ENCODE peak calls at places on chromosomes 2 and 18, in seven cellular contexts. W is GM23338, D is mammary epithelial cell, M is GM23248, A is fibroblast of lung, T is K562, Y is OCI-LY7. B is an unnamed sample. For H3K4me1, the result is how much of the 10 kb centered on the place peaks cover.

GRCh38 chr18:32881009-32881408 is 108.2 kb upstream of the KLHL14 start:
- DNase-seq in M (no peak), D (no peak), A (no peak), W (no peak), T (no peak), Y (peak), B (no peak)

GRCh38 chr2:143706297-143706696 is 577.1 kb downstream of the ARHGAP15 start:
- DNase-seq in M (no peak), W (no peak), A (peak), D (no peak), T (no peak), Y (no peak), B (no peak)

GRCh38 chr2:191155608-191156071 is 4.8 kb upstream of the STAT4 start:
- DNase-seq in Y (peak), W (no peak), M (peak), T (peak), A (peak), D (peak), B (no peak)

GRCh38 chr2:84807063-84807485 is 73.8 kb downstream of the TRABD2A start:
- DNase-seq in A (peak), D (peak), T (peak), W (no peak), Y (no peak), M (peak), B (no peak)

GRCh38 chr2:120599656-120600055 is 136.0 kb upstream of the GLI2 start:
- DNase-seq in D (no peak), T (no peak), W (no peak), A (no peak), Y (no peak), M (no peak), B (no peak)

GRCh38 chr2:62042944-62043343 is 137.5 kb downstream of the COMMD1 start:
- DNase-seq in D (peak), Y (no peak), T (no peak), A (no peak), W (no peak), M (peak), B (peak)

GRCh38 chr2:151575338-151575737 is 158.9 kb downstream of the NEB start:
- DNase-seq in D (peak), T (no peak), Y (no peak), W (peak), M (peak), A (no peak), B (no peak)

GRCh38 chr18:2104620-2105462 is 466.5 kb downstream of the METTL4 start:
- DNase-seq in W (peak), Y (peak), A (peak), D (peak), M (peak), T (peak), B (no peak)

GRCh38 chr2:232744963-232745362 is 31.4 kb downstream of the KCNJ13 start:
- DNase-seq in W (no peak), T (no peak), Y (no peak), M (no peak), D (no peak), A (no peak), B (no peak)

GRCh38 chr2:16382451-16382850 is 283.2 kb downstream of the CYRIA start:
- DNase-seq in M (no peak), W (no peak), D (no peak), T (no peak), A (no peak), Y (no peak), B (no peak)

GRCh38 chr2:22221006-22221405 is 1097.2 kb downstream of the TDRD15 start:
- DNase-seq in A (peak), T (no peak), W (no peak), M (no peak), D (no peak), Y (no peak), B (no peak)

GRCh38 chr2:228446732-228447131 is 265.2 kb upstream of the SPHKAP start:
- DNase-seq in T (no peak), A (peak), Y (no peak), W (peak), D (no peak), M (peak), B (no peak)

GRCh38 chr2:219368690-219369108 is 19.0 kb downstream of the DNPEP start:
- DNase-seq in A (peak), M (peak), Y (no peak), W (no peak), T (no peak), D (peak), B (no peak)

GRCh38 chr18:30211112-30211511 is 831.4 kb downstream of the DSC3 start:
- DNase-seq in M (no peak), T (no peak), Y (no peak), D (no peak), A (no peak), W (no peak), B (no peak)

GRCh38 chr2:138356178-138356577 is 145.4 kb upstream of the SPOPL start:
- DNase-seq in T (no peak), W (no peak), Y (no peak), D (peak), A (peak), M (peak), B (no peak)

GRCh38 chr2:238100821-238101771 is 956 bp downstream of the ESPNL start:
- DNase-seq in T (no peak), W (no peak), A (no peak), D (no peak), M (no peak), Y (no peak), B (no peak)

GRCh38 chr2:44753552-44754285 is 187.8 kb upstream of the SIX3 start:
- DNase-seq in D (no peak), A (peak), W (no peak), Y (no peak), T (no peak), M (no peak), B (no peak)

GRCh38 chr18:36511791-36512352 is 214.4 kb downstream of the FHOD3 start:
- DNase-seq in T (no peak), W (no peak), A (no peak), Y (no peak), M (peak), D (no peak), B (no peak)

GRCh38 chr2:198483046-198483445 is 678.7 kb downstream of the PLCL1 start:
- DNase-seq in M (peak), A (no peak), T (no peak), D (no peak), Y (no peak), W (no peak), B (no peak)

GRCh38 chr2:135689679-135690078 is 52.0 kb upstream of the UBXN4 start:
- DNase-seq in Y (no peak), W (no peak), T (no peak), A (no peak), M (no peak), D (no peak), B (no peak)

GRCh38 chr2:217937446-217937845 is 65.3 kb downstream of the TNS1 start:
- DNase-seq in Y (no peak), M (no peak), W (peak), A (no peak), D (no peak), T (no peak), B (no peak)
- H2AFZ ChIP-seq in Y (no peak), M (no peak), W (no peak), A (no peak), D (no peak), T (no peak), B (no peak)

GRCh38 chr2:54602736-54603322 is 120.6 kb upstream of the EML6 start:
- DNase-seq in T (no peak), A (peak), Y (no peak), W (no peak), M (no peak), D (no peak), B (no peak)
- H3K4me1 ChIP-seq in T (half or more), A (under half), Y (under half), W (under half), M (under half), D (under half), B (under half)

GRCh38 chr2:43513796-43514195 is 82.0 kb downstream of the THADA start:
- DNase-seq in D (no peak), T (no peak), A (no peak), M (peak), W (no peak), Y (no peak), B (no peak)

GRCh38 chr2:43513216-43513615 is 82.6 kb downstream of the THADA start:
- DNase-seq in W (no peak), A (no peak), D (no peak), Y (no peak), M (peak), T (no peak), B (no peak)

GRCh38 chr2:43515248-43515647 is 80.6 kb downstream of the THADA start:
- DNase-seq in T (no peak), A (no peak), Y (no peak), D (no peak), M (no peak), W (no peak), B (no peak)

GRCh38 chr2:43518182-43518581 is 77.7 kb downstream of the THADA start:
- DNase-seq in A (peak), D (peak), T (peak), M (peak), Y (no peak), W (no peak), B (no peak)

GRCh38 chr2:43515807-43516497 is 79.9 kb downstream of the THADA start:
- DNase-seq in W (no peak), T (peak), D (no peak), M (peak), Y (no peak), A (no peak), B (no peak)
- H3K27ac ChIP-seq in W (peak), T (peak), D (no peak), M (no peak), Y (no peak), A (no peak), B (peak)

DNA sequence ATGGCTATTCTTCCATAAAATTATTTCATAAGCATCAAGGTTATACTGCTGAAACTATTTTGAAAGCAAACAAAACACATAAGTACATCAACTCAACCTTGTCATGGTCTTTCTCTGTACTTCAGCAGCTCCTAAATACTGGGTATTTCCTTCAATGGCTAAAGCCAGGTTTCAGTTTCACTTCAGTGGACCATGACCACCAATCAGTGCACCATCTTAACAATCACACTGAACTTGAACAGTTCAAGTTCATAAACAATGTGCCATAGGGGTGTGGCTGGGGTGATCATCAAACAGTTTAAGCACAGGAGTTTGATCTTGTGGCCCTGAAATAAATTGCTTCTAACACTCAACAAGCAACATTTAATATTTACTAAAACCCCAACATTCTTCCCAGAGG is 124.1 kb upstream of the FIGN start:
- DNase-seq in T (no peak), W (no peak), D (no peak), Y (no peak), M (no peak), A (peak), B (no peak)
- H2AFZ ChIP-seq in T (no peak), W (peak), D (peak), Y (no peak), M (peak), A (peak), B (peak)

DNA sequence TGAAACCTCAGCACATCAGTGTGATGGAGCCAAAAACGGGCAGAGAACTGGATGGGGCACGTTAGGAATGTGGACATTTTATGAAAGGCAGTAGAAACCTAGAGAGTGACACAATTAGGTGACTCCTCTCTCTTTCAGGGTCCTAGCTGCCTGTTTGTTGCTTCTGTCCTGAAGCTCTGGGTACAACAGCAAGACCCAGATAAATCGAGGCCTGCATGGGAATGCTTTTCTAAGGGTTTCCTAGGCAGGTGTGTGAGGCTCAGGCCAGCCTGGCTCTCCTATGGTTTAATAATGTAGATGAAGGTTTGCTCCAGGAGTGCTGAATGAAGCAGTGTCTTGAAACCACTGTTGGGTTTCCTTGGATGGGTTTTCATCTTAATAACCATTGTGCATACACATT is 517.1 kb upstream of the RAB6C start:
- DNase-seq in Y (no peak), W (no peak), M (no peak), A (no peak), D (no peak), T (no peak), B (no peak)
- H3K4me1 ChIP-seq in Y (under half), W (under half), M (under half), A (under half), D (under half), T (under half), B (under half)

GRCh38 chr18:22282311-22283235 is 113.2 kb downstream of the GATA6 start:
- DNase-seq in T (no peak), M (peak), W (peak), Y (no peak), A (peak), D (peak), B (no peak)
- H3K27ac ChIP-seq in T (no peak), M (peak), W (no peak), Y (no peak), A (peak), D (peak), B (no peak)

GRCh38 chr2:222708274-222708710 is 36.8 kb downstream of the MOGAT1 start:
- DNase-seq in T (peak), Y (peak), M (peak), W (peak), D (peak), A (peak), B (no peak)

GRCh38 chr2:222709191-222709891 is 37.9 kb downstream of the MOGAT1 start:
- DNase-seq in T (peak), Y (peak), D (peak), A (peak), W (peak), M (peak), B (no peak)

GRCh38 chr2:222706616-222707015 is 35.2 kb downstream of the MOGAT1 start:
- DNase-seq in W (peak), D (no peak), Y (no peak), T (no peak), M (no peak), A (no peak), B (no peak)

GRCh38 chr2:222707689-222708273 is 36.3 kb downstream of the MOGAT1 start:
- DNase-seq in D (peak), Y (no peak), T (no peak), W (no peak), M (peak), A (peak), B (no peak)

DNA sequence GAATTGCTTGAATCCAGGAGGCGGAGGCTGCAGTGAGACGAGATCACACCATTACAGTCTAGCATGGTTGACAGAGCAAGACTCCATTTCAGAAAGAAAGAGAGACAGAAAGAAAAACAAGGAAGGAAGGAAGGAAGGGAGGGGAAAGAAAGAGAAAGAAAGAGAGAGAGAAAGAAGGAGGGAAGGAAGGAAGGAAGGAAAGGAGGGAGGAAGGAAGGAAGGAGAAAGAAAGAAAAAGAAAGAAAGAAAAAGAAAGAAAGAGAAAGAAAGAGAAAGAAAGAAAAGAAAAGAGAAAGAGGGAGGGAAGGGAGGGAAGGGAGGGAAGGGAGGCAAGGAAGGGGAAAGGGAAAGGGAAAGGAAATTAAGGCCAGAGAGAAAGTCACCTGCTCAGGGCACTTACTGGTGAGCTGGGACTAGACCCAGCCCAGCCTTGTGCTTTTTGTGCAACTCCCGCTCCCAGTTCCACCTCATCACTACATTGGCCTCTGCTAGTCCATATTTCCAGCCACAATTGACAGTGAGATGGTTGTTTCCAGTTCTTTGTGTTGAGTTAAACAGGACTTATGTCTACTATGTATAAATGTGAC is 35.7 kb downstream of the MOGAT1 start:
- DNase-seq in D (no peak), A (no peak), T (no peak), M (peak), Y (no peak), W (no peak), B (no peak)
- H2AFZ ChIP-seq in D (peak), A (no peak), T (peak), M (peak), Y (peak), W (no peak), B (peak)

GRCh38 chr18:77055429-77056310 is 76.9 kb downstream of the MBP start:
- DNase-seq in Y (peak), A (no peak), M (no peak), T (no peak), D (no peak), W (no peak), B (no peak)

GRCh38 chr18:77052656-77053309 is 79.8 kb downstream of the MBP start:
- DNase-seq in T (no peak), A (no peak), Y (peak), W (no peak), D (no peak), M (no peak), B (no peak)

GRCh38 chr18:77053616-77054287 is 78.8 kb downstream of the MBP start:
- DNase-seq in T (no peak), Y (no peak), M (no peak), D (no peak), W (no peak), A (no peak), B (no peak)

GRCh38 chr18:77054606-77055428 is 77.8 kb downstream of the MBP start:
- DNase-seq in D (no peak), M (peak), Y (peak), T (peak), W (peak), A (peak), B (no peak)

DNA sequence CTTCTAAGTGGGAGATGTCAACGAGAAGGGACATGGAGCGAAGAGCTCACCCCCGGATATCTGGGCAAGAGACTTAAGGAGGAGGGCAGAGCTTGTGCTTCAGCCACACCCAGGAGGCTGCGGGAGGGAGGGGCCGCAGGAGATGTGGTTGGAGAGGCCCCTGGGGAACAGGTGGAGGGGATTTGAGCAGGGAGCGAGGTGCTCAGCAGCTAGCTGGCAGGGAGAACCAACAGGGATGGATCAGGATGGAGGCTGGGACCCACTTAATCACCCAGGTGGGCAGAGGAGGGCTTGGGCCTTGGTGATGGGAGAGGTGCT is 78.3 kb downstream of the MBP start:
- DNase-seq in W (no peak), D (no peak), Y (peak), M (no peak), T (no peak), A (no peak), B (no peak)
- H3K4me1 ChIP-seq in W (under half), D (under half), Y (half or more), M (under half), T (under half), A (under half), B (under half)